ENCODE peak calls at places on chromosome 22, in eight cellular contexts. Q is IMR-90; N is activated naive CD8-positive, alpha-beta T cell treated with anti-CD3 and anti-CD28 coated beads for 36 hours; O is fibroblast of gingiva; I is activated T-helper 1 cell treated with Interleukin-2 at 50 U/mL for 16 hours; E is esophagus muscularis mucosa; T is stimulated activated CD4-positive, alpha-beta T cell treated with anti-CD3 and anti-CD28 coated beads, Interleukin-2, amount 100 ng/mL, for 4 hours; R is naive thymus-derived CD8-positive, alpha-beta T cell. V is an unnamed sample.

GRCh38 chr22:46934746-46935491 is 172.5 kb downstream of the TBC1D22A start:
- DNase-seq in N (peak), E (no peak), O (peak), R (no peak), T (no peak), Q (peak), I (no peak), V (no peak)

GRCh38 chr22:23394525-23395326 is 185.4 kb downstream of the IGLL1 start:
- DNase-seq in R (no peak), T (no peak), E (no peak), N (no peak), O (no peak), Q (no peak), I (no peak), V (no peak)

GRCh38 chr22:46865052-46865434 is 102.6 kb downstream of the TBC1D22A start:
- DNase-seq in E (no peak), I (no peak), O (no peak), R (no peak), T (no peak), N (no peak), Q (no peak), V (no peak)

GRCh38 chr22:24985824-24986214 is 33.3 kb downstream of the KIAA1671 start:
- DNase-seq in Q (peak), T (no peak), R (no peak), I (no peak), N (no peak), E (no peak), O (peak), V (no peak)

GRCh38 chr22:49303061-49303735 is 524.5 kb downstream of the BRD1 start:
- DNase-seq in N (no peak), O (no peak), T (no peak), E (peak), Q (no peak), R (no peak), I (no peak), V (no peak)

GRCh38 chr22:35609761-35610160 is 7.4 kb downstream of the MB start:
- DNase-seq in Q (no peak), N (no peak), R (no peak), I (no peak), E (no peak), T (no peak), O (no peak), V (no peak)

GRCh38 chr22:25202290-25202921 is 2.7 kb downstream of the CRYBB3 start:
- DNase-seq in O (peak), N (peak), Q (peak), R (peak), E (no peak), T (peak), I (no peak), V (peak)

GRCh38 chr22:46162771-46163170 is 12.4 kb downstream of the PPARA start:
- DNase-seq in I (no peak), Q (no peak), T (no peak), E (no peak), N (no peak), R (no peak), O (no peak), V (no peak)

GRCh38 chr22:46731246-46732040 is 6.6 kb downstream of the CERK start:
- DNase-seq in N (no peak), E (no peak), Q (no peak), R (no peak), I (no peak), O (no peak), T (no peak), V (no peak)

GRCh38 chr22:37254867-37255233 is 10.8 kb upstream of the RAC2 start:
- DNase-seq in N (no peak), T (no peak), E (no peak), I (no peak), O (no peak), R (no peak), Q (peak), V (no peak)

GRCh38 chr22:44411226-44412135 is 86.6 kb downstream of the RTL6 start:
- DNase-seq in R (no peak), T (no peak), N (no peak), O (no peak), Q (no peak), I (no peak), E (no peak), V (no peak)

GRCh38 chr22:43891360-43892182 is at the start of gene PNPLA5:
- DNase-seq in O (no peak), I (no peak), R (no peak), T (peak), E (no peak), N (peak), Q (peak), V (no peak)

GRCh38 chr22:45304971-45305370 is 4.8 kb upstream of the FAM118A start:
- DNase-seq in I (no peak), E (no peak), Q (no peak), N (no peak), T (no peak), O (no peak), R (no peak), V (no peak)

GRCh38 chr22:44901301-44901700 is 108.5 kb downstream of the PHF21B start:
- DNase-seq in Q (peak), T (no peak), E (no peak), O (no peak), R (no peak), N (no peak), I (no peak), V (no peak)

GRCh38 chr22:37184816-37185541 is 3.1 kb downstream of the C1QTNF6 start:
- DNase-seq in I (no peak), O (no peak), T (no peak), E (no peak), Q (no peak), R (no peak), N (no peak), V (no peak)

GRCh38 chr22:19993926-19994325 is 22.7 kb downstream of the ARVCF start:
- DNase-seq in T (no peak), E (no peak), O (no peak), Q (no peak), I (no peak), N (no peak), R (no peak), V (no peak)

GRCh38 chr22:27895600-27895999 is 23.5 kb downstream of the PITPNB start:
- DNase-seq in Q (no peak), R (no peak), I (no peak), T (no peak), O (no peak), N (no peak), E (no peak), V (no peak)

GRCh38 chr22:45647532-45648225 is 24.0 kb upstream of the ATXN10 start:
- DNase-seq in E (no peak), R (no peak), Q (no peak), T (no peak), I (no peak), O (no peak), N (no peak), V (no peak)

GRCh38 chr22:38452373-38453064 is 2.5 kb downstream of the KCNJ4 start:
- DNase-seq in N (no peak), T (no peak), I (no peak), Q (peak), R (no peak), E (no peak), O (peak), V (no peak)

GRCh38 chr22:23176645-23177027 is 3.7 kb upstream of the BCR start:
- DNase-seq in Q (no peak), E (no peak), R (no peak), N (no peak), T (no peak), O (no peak), I (no peak), V (no peak)

GRCh38 chr22:50610041-50610451 is 9.5 kb downstream of the MAPK8IP2 start:
- DNase-seq in O (no peak), I (no peak), E (no peak), Q (no peak), R (no peak), N (no peak), T (no peak), V (no peak)

GRCh38 chr22:25021976-25022711 is 69.6 kb downstream of the KIAA1671 start:
- DNase-seq in I (no peak), N (no peak), E (no peak), T (no peak), R (no peak), Q (no peak), O (no peak), V (no peak)

GRCh38 chr22:36145881-36146280 is 14.7 kb downstream of the APOL3 start:
- DNase-seq in I (no peak), E (no peak), N (no peak), T (no peak), O (peak), R (no peak), Q (no peak), V (no peak)

GRCh38 chr22:29216011-29216872 is 10.5 kb downstream of the EMID1 start:
- DNase-seq in O (no peak), E (no peak), N (no peak), R (no peak), Q (no peak), T (no peak), I (no peak), V (no peak)